ENCODE peak calls at places on chromosomes 16 and 17, in ten cellular contexts. One of them, this sample, is unnamed.

GRCh38 chr17:81453049-81453448 is 57.8 kb downstream of the BAHCC1 start:
- DNase-seq in endothelial cell: no peak
- DNase-seq in GM04503: no peak
- DNase-seq in IMR-90: no peak
- DNase-seq in effector CD4-positive, alpha-beta T cell: no peak
- DNase-seq in nephron progenitor cell: no peak
- DNase-seq in EH: no peak
- DNase-seq in activated T-cell treated with anti-CD3 and anti-CD28 coated beads for 1 hour: no peak
- DNase-seq in breast epithelium: no peak
- DNase-seq in iPS DF 6.9: no peak
- DNase-seq in this sample: no peak

GRCh38 chr16:82650804-82651203 is 24.0 kb downstream of the CDH13 start:
- DNase-seq in GM04503: no peak
- DNase-seq in EH: no peak
- DNase-seq in activated T-cell treated with anti-CD3 and anti-CD28 coated beads for 1 hour: no peak
- DNase-seq in IMR-90: no peak
- DNase-seq in breast epithelium: no peak
- DNase-seq in nephron progenitor cell: no peak
- DNase-seq in effector CD4-positive, alpha-beta T cell: no peak
- DNase-seq in endothelial cell: no peak
- DNase-seq in iPS DF 6.9: no peak
- DNase-seq in this sample: no peak

GRCh38 chr16:85088570-85089214 is 23.6 kb downstream of the CIBAR2 start:
- DNase-seq in EH: no peak
- DNase-seq in iPS DF 6.9: no peak
- DNase-seq in nephron progenitor cell: no peak
- DNase-seq in breast epithelium: peak
- DNase-seq in endothelial cell: no peak
- DNase-seq in effector CD4-positive, alpha-beta T cell: no peak
- DNase-seq in IMR-90: no peak
- DNase-seq in GM04503: no peak
- DNase-seq in activated T-cell treated with anti-CD3 and anti-CD28 coated beads for 1 hour: no peak
- DNase-seq in this sample: no peak

GRCh38 chr17:68849673-68850260 is 105.4 kb downstream of the ABCA8 start:
- DNase-seq in GM04503: no peak
- DNase-seq in effector CD4-positive, alpha-beta T cell: no peak
- DNase-seq in IMR-90: no peak
- DNase-seq in EH: no peak
- DNase-seq in endothelial cell: no peak
- DNase-seq in iPS DF 6.9: no peak
- DNase-seq in breast epithelium: no peak
- DNase-seq in activated T-cell treated with anti-CD3 and anti-CD28 coated beads for 1 hour: no peak
- DNase-seq in nephron progenitor cell: no peak
- DNase-seq in this sample: no peak

GRCh38 chr16:88541831-88542230 is 28.4 kb upstream of the ZC3H18 start:
- DNase-seq in nephron progenitor cell: no peak
- DNase-seq in endothelial cell: no peak
- DNase-seq in effector CD4-positive, alpha-beta T cell: no peak
- DNase-seq in IMR-90: no peak
- DNase-seq in iPS DF 6.9: no peak
- DNase-seq in GM04503: no peak
- DNase-seq in breast epithelium: no peak
- DNase-seq in EH: no peak
- DNase-seq in activated T-cell treated with anti-CD3 and anti-CD28 coated beads for 1 hour: no peak
- DNase-seq in this sample: no peak

GRCh38 chr17:1228752-1229353 is 41.4 kb upstream of the BHLHA9 start:
- DNase-seq in iPS DF 6.9: no peak
- DNase-seq in breast epithelium: no peak
- DNase-seq in GM04503: no peak
- DNase-seq in nephron progenitor cell: peak
- DNase-seq in IMR-90: no peak
- DNase-seq in effector CD4-positive, alpha-beta T cell: no peak
- DNase-seq in EH: no peak
- DNase-seq in activated T-cell treated with anti-CD3 and anti-CD28 coated beads for 1 hour: no peak
- DNase-seq in endothelial cell: peak
- DNase-seq in this sample: no peak

GRCh38 chr17:81489012-81489968 is 23.3 kb downstream of the ACTG1 start:
- DNase-seq in GM04503: no peak
- DNase-seq in activated T-cell treated with anti-CD3 and anti-CD28 coated beads for 1 hour: no peak
- DNase-seq in EH: no peak
- DNase-seq in IMR-90: no peak
- DNase-seq in endothelial cell: peak
- DNase-seq in effector CD4-positive, alpha-beta T cell: no peak
- DNase-seq in iPS DF 6.9: no peak
- DNase-seq in nephron progenitor cell: no peak
- DNase-seq in breast epithelium: no peak
- DNase-seq in this sample: no peak

GRCh38 chr17:32525116-32525515 is 38.3 kb downstream of the CDK5R1 start:
- DNase-seq in IMR-90: peak
- DNase-seq in GM04503: peak
- DNase-seq in EH: peak
- DNase-seq in nephron progenitor cell: no peak
- DNase-seq in breast epithelium: no peak
- DNase-seq in endothelial cell: no peak
- DNase-seq in iPS DF 6.9: no peak
- DNase-seq in effector CD4-positive, alpha-beta T cell: no peak
- DNase-seq in activated T-cell treated with anti-CD3 and anti-CD28 coated beads for 1 hour: no peak
- DNase-seq in this sample: no peak

GRCh38 chr17:74194682-74195081 is 8.8 kb upstream of the RPL38 start:
- DNase-seq in effector CD4-positive, alpha-beta T cell: no peak
- DNase-seq in activated T-cell treated with anti-CD3 and anti-CD28 coated beads for 1 hour: no peak
- DNase-seq in GM04503: no peak
- DNase-seq in EH: no peak
- DNase-seq in iPS DF 6.9: no peak
- DNase-seq in nephron progenitor cell: no peak
- DNase-seq in breast epithelium: no peak
- DNase-seq in IMR-90: no peak
- DNase-seq in endothelial cell: no peak
- DNase-seq in this sample: no peak

GRCh38 chr17:15944720-15945492 is at the start of gene ADORA2B:
- DNase-seq in effector CD4-positive, alpha-beta T cell: no peak
- DNase-seq in iPS DF 6.9: no peak
- DNase-seq in activated T-cell treated with anti-CD3 and anti-CD28 coated beads for 1 hour: peak
- DNase-seq in breast epithelium: no peak
- DNase-seq in IMR-90: peak
- DNase-seq in GM04503: no peak
- DNase-seq in nephron progenitor cell: peak
- DNase-seq in EH: peak
- DNase-seq in endothelial cell: peak
- DNase-seq in this sample: peak

GRCh38 chr16:27508476-27508875 is 41.2 kb downstream of the GTF3C1 start:
- DNase-seq in breast epithelium: no peak
- DNase-seq in endothelial cell: no peak
- DNase-seq in activated T-cell treated with anti-CD3 and anti-CD28 coated beads for 1 hour: no peak
- DNase-seq in iPS DF 6.9: no peak
- DNase-seq in IMR-90: no peak
- DNase-seq in nephron progenitor cell: no peak
- DNase-seq in EH: no peak
- DNase-seq in GM04503: no peak
- DNase-seq in effector CD4-positive, alpha-beta T cell: no peak
- DNase-seq in this sample: no peak

GRCh38 chr16:1289480-1289872 is 20.0 kb upstream of the UBE2I start:
- DNase-seq in IMR-90: no peak
- DNase-seq in nephron progenitor cell: no peak
- DNase-seq in endothelial cell: no peak
- DNase-seq in effector CD4-positive, alpha-beta T cell: no peak
- DNase-seq in EH: no peak
- DNase-seq in breast epithelium: no peak
- DNase-seq in iPS DF 6.9: no peak
- DNase-seq in activated T-cell treated with anti-CD3 and anti-CD28 coated beads for 1 hour: no peak
- DNase-seq in GM04503: no peak
- DNase-seq in this sample: no peak

GRCh38 chr16:53415504-53415903 is 18.8 kb upstream of the RBL2 start:
- DNase-seq in EH: peak
- DNase-seq in IMR-90: no peak
- DNase-seq in iPS DF 6.9: no peak
- DNase-seq in endothelial cell: peak
- DNase-seq in activated T-cell treated with anti-CD3 and anti-CD28 coated beads for 1 hour: no peak
- DNase-seq in effector CD4-positive, alpha-beta T cell: no peak
- DNase-seq in GM04503: no peak
- DNase-seq in breast epithelium: no peak
- DNase-seq in nephron progenitor cell: no peak
- DNase-seq in this sample: no peak

GRCh38 chr16:70473446-70474319 is 19.3 kb downstream of the FCSK start:
- DNase-seq in endothelial cell: no peak
- DNase-seq in IMR-90: no peak
- DNase-seq in iPS DF 6.9: no peak
- DNase-seq in activated T-cell treated with anti-CD3 and anti-CD28 coated beads for 1 hour: no peak
- DNase-seq in nephron progenitor cell: no peak
- DNase-seq in breast epithelium: no peak
- DNase-seq in GM04503: no peak
- DNase-seq in effector CD4-positive, alpha-beta T cell: no peak
- DNase-seq in EH: no peak
- DNase-seq in this sample: no peak

This sample was measured in fibroblast of the conjunctiva.